ENCODE peak calls at places on chromosome 5, in six cellular contexts. P is GM12891, J is GM23338, T is sigmoid colon, F is SK-N-SH, C is HepG2. K is an unnamed sample.
A peak's percentile ranks its signal among the peaks of the same experiment; 100 is the strongest.

GRCh38 chr5:1800470-1801060 is 642 bp upstream of the NDUFS6 start:
- DNase-seq in P (no peak), J (peak; percentile 34), T (no peak), F (no peak), C (peak; percentile 25), K (peak; percentile 32)

GRCh38 chr5:114362977-114363721 is 1.3 kb downstream of the KCNN2 start:
- DNase-seq in P (no peak), J (peak; percentile 43), T (no peak), F (peak; percentile 17), C (no peak), K (no peak)

GRCh38 chr5:181124526-181124925 is 6.4 kb downstream of the OR2V1 start:
- DNase-seq in P (no peak), J (no peak), T (peak; percentile 21), F (no peak), C (no peak), K (no peak)

GRCh38 chr5:57338068-57338848 is 144.4 kb downstream of the ACTBL2 start:
- DNase-seq in P (no peak), J (peak; percentile 82), T (no peak), F (peak; percentile 33), C (peak; percentile 71), K (no peak)

GRCh38 chr5:154740483-154740882 is 14.7 kb upstream of the LARP1 start:
- DNase-seq in P (no peak), J (no peak), T (peak; percentile 88), F (peak; percentile 38), C (no peak), K (peak; percentile 32)

GRCh38 chr5:176676361-176676824 is 29.1 kb downstream of the TSPAN17 start:
- DNase-seq in P (no peak), J (no peak), T (no peak), F (no peak), C (peak; percentile 10), K (no peak)

GRCh38 chr5:59724482-59725392 is 168.8 kb downstream of the PDE4D start:
- DNase-seq in P (peak; percentile 1), J (peak; percentile 76), T (no peak), F (peak; percentile 41), C (peak; percentile 15), K (peak; percentile 26)

GRCh38 chr5:181234455-181235306 is 9.0 kb downstream of the RACK1 start:
- DNase-seq in P (no peak), J (peak; percentile 31), T (no peak), F (peak; percentile 48), C (no peak), K (no peak)

GRCh38 chr5:81904861-81905260 is 67.0 kb upstream of the ATG10 start:
- DNase-seq in P (no peak), J (no peak), T (no peak), F (no peak), C (no peak), K (no peak)

GRCh38 chr5:107619781-107620180 is 51.0 kb downstream of the EFNA5 start:
- DNase-seq in P (no peak), J (no peak), T (no peak), F (no peak), C (no peak), K (no peak)

GRCh38 chr5:168612996-168613395 is 33.8 kb upstream of the PANK3 start:
- DNase-seq in P (no peak), J (no peak), T (no peak), F (no peak), C (no peak), K (no peak)
- TF ChIP-seq POLR2AphosphoS5 in P (no peak), J (no peak), T (no peak), F (no peak), C (no peak), K (no peak)

GRCh38 chr5:43469671-43470396 is 13.8 kb downstream of the TMEM267 start:
- DNase-seq in P (no peak), J (peak; percentile 10), T (no peak), F (no peak), C (no peak), K (no peak)
- TF ChIP-seq POLR2AphosphoS5 in P (no peak), J (no peak), T (no peak), F (no peak), C (no peak), K (no peak)

DNA sequence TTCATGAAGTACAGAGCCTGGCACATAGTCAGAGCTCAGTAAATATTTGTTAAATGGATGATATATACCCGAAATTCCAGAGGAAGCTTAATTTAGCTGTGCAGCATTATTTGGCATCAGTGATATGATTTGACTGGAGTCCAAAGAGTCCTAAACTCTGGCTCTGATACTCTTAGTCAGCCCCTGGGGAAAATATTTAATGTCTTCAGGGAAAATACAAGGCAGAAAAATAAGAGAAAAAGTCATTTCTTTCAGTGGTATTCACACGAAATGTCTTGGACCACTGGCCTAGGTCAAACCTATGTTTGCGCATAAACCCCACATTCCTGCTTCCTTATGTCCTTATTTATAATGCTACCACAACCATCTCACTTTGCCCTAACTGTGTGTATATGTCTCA is 23.8 kb downstream of the GLRA1 start:
- DNase-seq in P (no peak), J (no peak), T (no peak), F (no peak), C (no peak), K (no peak)
- TF ChIP-seq POLR2AphosphoS5 in P (no peak), J (no peak), T (no peak), F (no peak), C (no peak), K (no peak)

GRCh38 chr5:132909702-132910101 is 36.2 kb downstream of the LEAP2 start:
- DNase-seq in P (no peak), J (no peak), T (no peak), F (no peak), C (no peak), K (no peak)

GRCh38 chr5:132901730-132902129 is 28.3 kb downstream of the LEAP2 start:
- DNase-seq in P (no peak), J (no peak), T (no peak), F (no peak), C (no peak), K (no peak)

GRCh38 chr5:132905938-132906337 is 32.5 kb downstream of the LEAP2 start:
- DNase-seq in P (no peak), J (peak; percentile 32), T (no peak), F (no peak), C (peak; percentile 79), K (no peak)

GRCh38 chr5:132907161-132907560 is 33.7 kb downstream of the LEAP2 start:
- DNase-seq in P (no peak), J (no peak), T (no peak), F (no peak), C (no peak), K (no peak)
- TF ChIP-seq POLR2AphosphoS5 in P (no peak), J (no peak), T (no peak), F (no peak), C (no peak), K (no peak)

GRCh38 chr5:172443441-172444109 is 10.8 kb downstream of the SH3PXD2B start:
- DNase-seq in P (no peak), J (no peak), T (peak; percentile 97), F (peak; percentile 67), C (no peak), K (peak; percentile 73)
- TF ChIP-seq POLR2AphosphoS5 in P (no peak), J (no peak), T (peak; percentile 86), F (peak; percentile 45), C (no peak), K (peak; percentile 72)

GRCh38 chr5:9431496-9432258 is 114.2 kb downstream of the SEMA5A start:
- DNase-seq in P (no peak), J (peak; percentile 34), T (no peak), F (peak; percentile 44), C (no peak), K (no peak)
- TF ChIP-seq POLR2AphosphoS5 in P (no peak), J (no peak), T (no peak), F (no peak), C (no peak), K (no peak)

K was measured in transverse colon.